ENCODE peak calls at places on chromosomes 4 and X, in ten cellular contexts. L is H9, Q is endothelial cell of umbilical vein, P is IMR-90, C is GM12878, W is SK-N-SH, V is PC-3, H is HepG2, S is neuronal stem cell, A is fibroblast of lung. G is an unnamed sample.

GRCh38 chrX:135516376-135516775 is 4.1 kb upstream of the INTS6L start:
- DNase-seq in L (peak; percentile 55), Q (no peak), P (no peak), C (no peak), W (no peak), V (no peak), H (no peak), S (no peak), A (no peak), G (peak; percentile 6)

GRCh38 chr4:5526070-5526831 is 182.1 kb downstream of the EVC2 start:
- DNase-seq in L (no peak), Q (no peak), P (no peak), C (no peak), W (no peak), V (no peak), H (no peak), S (no peak), A (peak; percentile 12), G (no peak)

GRCh38 chr4:60133414-60133813 is 1066.7 kb upstream of the ADGRL3 start:
- DNase-seq in L (no peak), Q (no peak), P (peak; percentile 36), C (no peak), W (no peak), V (peak; percentile 80), H (no peak), S (no peak), A (peak; percentile 79), G (no peak)

GRCh38 chr4:47669946-47670345 is 167.9 kb downstream of the CORIN start:
- DNase-seq in L (no peak), Q (no peak), P (peak; percentile 34), C (no peak), W (no peak), V (no peak), H (no peak), S (no peak), A (peak; percentile 27), G (no peak)

GRCh38 chr4:37693450-37694190 is 7.4 kb upstream of the RELL1 start:
- DNase-seq in L (no peak), Q (no peak), P (peak; percentile 97), C (no peak), W (no peak), V (peak; percentile 86), H (no peak), S (no peak), A (peak; percentile 95), G (no peak)

GRCh38 chrX:49077941-49078340 is 1.7 kb downstream of the WDR45 start:
- DNase-seq in L (no peak), Q (no peak), P (no peak), C (no peak), W (no peak), V (no peak), H (no peak), S (no peak), A (no peak), G (no peak)

GRCh38 chr4:61200991-61201526 is 933 bp downstream of the ADGRL3 start:
- DNase-seq in L (peak; percentile 52), Q (no peak), P (no peak), C (no peak), W (peak; percentile 56), V (peak; percentile 14), H (no peak), S (peak; percentile 33), A (peak; percentile 40), G (no peak)

GRCh38 chr4:85659626-85660213 is 184.8 kb downstream of the ARHGAP24 start:
- DNase-seq in L (no peak), Q (no peak), P (no peak), C (no peak), W (no peak), V (no peak), H (no peak), S (no peak), A (no peak), G (peak; percentile 56)

GRCh38 chrX:48697182-48697727 is 721 bp downstream of the SUV39H1 start:
- DNase-seq in L (no peak), Q (peak; percentile 15), P (no peak), C (no peak), W (no peak), V (no peak), H (no peak), S (no peak), A (no peak), G (no peak)

GRCh38 chr4:151967074-151967473 is 206.3 kb upstream of the GATB start:
- DNase-seq in L (no peak), Q (no peak), P (no peak), C (no peak), W (no peak), V (no peak), H (no peak), S (no peak), A (no peak), G (no peak)

GRCh38 chr4:173505924-173506779 is 23.9 kb downstream of the HAND2 start:
- DNase-seq in L (peak; percentile 77), Q (peak; percentile 25), P (peak; percentile 45), C (peak; percentile 41), W (peak; percentile 77), V (peak; percentile 56), H (peak; percentile 21), S (no peak), A (no peak), G (peak; percentile 34)

GRCh38 chrX:131187234-131187633 is 101.9 kb downstream of the IGSF1 start:
- DNase-seq in L (no peak), Q (no peak), P (no peak), C (no peak), W (no peak), V (no peak), H (no peak), S (no peak), A (no peak), G (no peak)

GRCh38 chr4:3765271-3766206 is 646 bp upstream of the ADRA2C start:
- DNase-seq in L (peak; percentile 83), Q (no peak), P (peak; percentile 42), C (no peak), W (peak; percentile 91), V (peak; percentile 5), H (peak; percentile 41), S (peak; percentile 61), A (peak; percentile 69), G (no peak)

GRCh38 chrX:95071621-95072020 is 1397.6 kb downstream of the FAM133A start:
- DNase-seq in L (no peak), Q (no peak), P (peak; percentile 2), C (no peak), W (no peak), V (peak; percentile 20), H (no peak), S (no peak), A (no peak), G (no peak)

GRCh38 chrX:15158736-15159406 is 111.0 kb downstream of the ASB9 start:
- DNase-seq in L (no peak), Q (no peak), P (no peak), C (peak; percentile 33), W (no peak), V (peak; percentile 60), H (no peak), S (no peak), A (no peak), G (no peak)

GRCh38 chrX:40171513-40172168 is 73.9 kb upstream of the BCOR start:
- DNase-seq in L (peak; percentile 36), Q (peak; percentile 25), P (no peak), C (no peak), W (no peak), V (peak; percentile 36), H (no peak), S (no peak), A (peak; percentile 51), G (peak; percentile 66)

GRCh38 chr4:186932631-186933150 is 209.0 kb upstream of the FAT1 start:
- DNase-seq in L (no peak), Q (peak; percentile 69), P (peak; percentile 74), C (no peak), W (no peak), V (peak; percentile 74), H (peak; percentile 29), S (no peak), A (peak; percentile 96), G (no peak)

GRCh38 chr4:74921490-74921889 is 11.4 kb upstream of the PARM1 start:
- DNase-seq in L (no peak), Q (no peak), P (no peak), C (no peak), W (no peak), V (no peak), H (no peak), S (no peak), A (no peak), G (no peak)

GRCh38 chr4:100548209-100548579 is 30.4 kb upstream of the EMCN start:
- DNase-seq in L (no peak), Q (peak; percentile 46), P (no peak), C (no peak), W (no peak), V (no peak), H (no peak), S (no peak), A (no peak), G (no peak)
- H2AFZ ChIP-seq in L (no peak overlapping the region), Q (no peak overlapping the region), P (no peak overlapping the region), C (no peak overlapping the region), W (no peak overlapping the region), V (no peak overlapping the region), H (no peak overlapping the region), S (no peak overlapping the region), A (no peak overlapping the region), G (no peak overlapping the region)

DNA sequence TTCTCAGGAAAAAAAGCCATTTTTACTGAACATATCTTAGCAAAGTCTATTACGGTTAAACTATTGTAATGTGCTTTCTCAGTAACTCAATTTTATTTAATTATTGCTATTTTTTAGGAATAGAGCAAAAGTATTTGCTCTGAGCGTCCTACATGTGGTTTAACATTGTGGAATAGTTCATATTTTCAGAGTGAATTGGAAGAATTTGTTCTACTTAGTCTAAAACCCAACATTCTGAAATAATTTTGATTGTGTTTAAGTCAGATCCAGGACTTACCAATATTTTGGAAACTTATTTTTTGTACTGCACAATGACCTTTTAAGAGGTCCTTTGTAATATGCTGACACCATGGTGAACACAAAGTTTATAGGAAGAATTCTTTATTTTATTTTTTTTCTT is 27.2 kb downstream of the CXCL1 start:
- DNase-seq in L (no peak), Q (no peak), P (peak; percentile 61), C (no peak), W (no peak), V (no peak), H (no peak), S (no peak), A (no peak), G (no peak)
- H2AFZ ChIP-seq in L (no peak overlapping the region), Q (no peak overlapping the region), P (no peak overlapping the region), C (no peak overlapping the region), W (no peak overlapping the region), V (no peak overlapping the region), H (no peak overlapping the region), S (no peak overlapping the region), A (no peak overlapping the region), G (no peak overlapping the region)

GRCh38 chr4:139913398-139913990 is 240.5 kb downstream of the MAML3 start:
- DNase-seq in L (no peak), Q (peak; percentile 84), P (peak; percentile 51), C (no peak), W (no peak), V (no peak), H (peak; percentile 44), S (no peak), A (peak; percentile 47), G (no peak)
- H2AFZ ChIP-seq in L (no peak overlapping the region), Q (no peak overlapping the region), P (peak overlapping the region; percentile 5), C (no peak overlapping the region), W (no peak overlapping the region), V (no peak overlapping the region), H (no peak overlapping the region), S (no peak overlapping the region), A (no peak overlapping the region), G (no peak overlapping the region)

DNA sequence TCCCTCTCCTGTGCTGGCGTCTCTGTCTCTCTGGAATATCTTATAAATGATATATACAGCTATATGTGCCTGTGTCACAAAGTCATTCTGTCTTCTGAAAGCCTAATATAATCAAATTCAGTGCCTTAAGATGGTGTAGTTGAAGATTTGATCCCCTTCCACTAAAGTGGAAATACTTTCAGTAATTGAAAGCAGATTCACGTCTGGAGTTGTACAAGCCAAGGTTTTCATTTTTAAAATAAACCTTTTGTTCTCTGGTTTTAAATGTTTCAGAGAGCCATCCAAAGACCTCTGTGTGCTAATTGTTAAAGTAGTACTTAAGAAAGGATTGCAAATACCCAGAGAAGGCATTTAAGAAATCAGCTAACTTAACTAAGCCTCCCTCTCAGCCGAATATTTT is 206.8 kb downstream of the TENM3 start:
- DNase-seq in L (no peak), Q (no peak), P (no peak), C (no peak), W (no peak), V (no peak), H (no peak), S (no peak), A (peak; percentile 23), G (no peak)
- H2AFZ ChIP-seq in L (no peak overlapping the region), Q (no peak overlapping the region), P (no peak overlapping the region), C (no peak overlapping the region), W (peak overlapping the region; percentile 79), V (peak overlapping the region; percentile 63), H (no peak overlapping the region), S (peak overlapping the region; percentile 3), A (no peak overlapping the region), G (no peak overlapping the region)